ENCODE peak calls at places on chromosomes 13 and 19, in eight cellular contexts. F is adipocyte, I is IMR-90, C is colonic mucosa, H is mesenchymal stem cell, T is GM23248, M is fibroblast of lung, Y is H9. G is an unnamed sample.

GRCh38 chr13:72341904-72342303 is 385.5 kb downstream of the MZT1 start:
- DNase-seq in F (no peak), I (no peak), C (no peak), H (no peak), T (no peak), M (no peak), Y (no peak), G (no peak)

GRCh38 chr13:32783067-32783466 is 196.8 kb downstream of the PDS5B start:
- DNase-seq in F (no peak), I (peak; percentile 67), C (no peak), H (peak; percentile 24), T (peak; percentile 55), M (peak; percentile 12), Y (no peak), G (no peak)

GRCh38 chr19:611506-611869 is 21.8 kb downstream of the HCN2 start:
- DNase-seq in F (peak; percentile 84), I (peak; percentile 96), C (no peak), H (peak; percentile 79), T (peak; percentile 98), M (peak; percentile 87), Y (no peak), G (no peak)

GRCh38 chr13:85430216-85430615 is 369.0 kb downstream of the SLITRK6 start:
- DNase-seq in F (no peak), I (no peak), C (no peak), H (no peak), T (no peak), M (no peak), Y (no peak), G (no peak)

GRCh38 chr19:2462635-2463421 is 6.1 kb upstream of the LMNB2 start:
- DNase-seq in F (peak; percentile 96), I (peak; percentile 96), C (peak; percentile 88), H (peak; percentile 98), T (peak; percentile 98), M (peak; percentile 96), Y (peak; percentile 98), G (peak; percentile 99)

GRCh38 chr19:45499196-45500180 is 1.2 kb downstream of the PPM1N start:
- DNase-seq in F (peak; percentile 42), I (no peak), C (peak; percentile 78), H (peak; percentile 44), T (peak; percentile 57), M (no peak), Y (peak; percentile 99), G (peak; percentile 81)

GRCh38 chr13:108496364-108497215 is 132.8 kb upstream of the MYO16 start:
- DNase-seq in F (peak; percentile 13), I (no peak), C (no peak), H (peak; percentile 9), T (no peak), M (peak; percentile 16), Y (peak; percentile 41), G (no peak)

GRCh38 chr13:94020833-94021232 is 458.6 kb downstream of the DCT start:
- DNase-seq in F (peak; percentile 32), I (peak; percentile 76), C (no peak), H (peak; percentile 39), T (peak; percentile 65), M (peak; percentile 62), Y (no peak), G (no peak)

GRCh38 chr13:99151516-99151915 is 49.1 kb upstream of the UBAC2 start:
- DNase-seq in F (peak; percentile 41), I (peak; percentile 41), C (no peak), H (peak; percentile 18), T (peak; percentile 84), M (peak; percentile 35), Y (no peak), G (no peak)

GRCh38 chr19:30679789-30680188 is 307.6 kb downstream of the ZNF536 start:
- DNase-seq in F (no peak), I (no peak), C (no peak), H (no peak), T (no peak), M (no peak), Y (no peak), G (no peak)
- H3K9ac ChIP-seq in F (no peak overlapping the region), I (no peak overlapping the region), C (no peak overlapping the region), H (no peak overlapping the region), T (no peak overlapping the region), M (no peak overlapping the region), Y (no peak overlapping the region), G (no peak overlapping the region)

GRCh38 chr19:19407640-19407933 is 2.1 kb downstream of the GATAD2A start:
- DNase-seq in F (no peak), I (no peak), C (no peak), H (no peak), T (no peak), M (no peak), Y (no peak), G (no peak)

GRCh38 chr19:19410553-19411550 is 5.4 kb downstream of the GATAD2A start:
- DNase-seq in F (no peak), I (no peak), C (no peak), H (no peak), T (peak; percentile 67), M (no peak), Y (no peak), G (no peak)

GRCh38 chr19:19405919-19406877 is 723 bp downstream of the GATAD2A start:
- DNase-seq in F (peak; percentile 73), I (peak; percentile 60), C (peak; percentile 59), H (peak; percentile 66), T (peak; percentile 70), M (peak; percentile 74), Y (peak; percentile 51), G (no peak)

GRCh38 chr19:19406878-19407639 is 1.6 kb downstream of the GATAD2A start:
- DNase-seq in F (peak; percentile 70), I (peak; percentile 45), C (peak; percentile 72), H (peak; percentile 78), T (peak; percentile 77), M (peak; percentile 55), Y (no peak), G (no peak)

GRCh38 chr19:19409235-19410030 is 4.0 kb downstream of the GATAD2A start:
- DNase-seq in F (no peak), I (no peak), C (no peak), H (no peak), T (no peak), M (no peak), Y (no peak), G (no peak)
- H3K9ac ChIP-seq in F (no peak overlapping the region), I (no peak overlapping the region), C (no peak overlapping the region), H (no peak overlapping the region), T (no peak overlapping the region), M (no peak overlapping the region), Y (no peak overlapping the region), G (peak overlapping the region; percentile 69)

GRCh38 chr19:5114713-5115112 is 145.8 kb downstream of the KDM4B start:
- DNase-seq in F (no peak), I (no peak), C (no peak), H (no peak), T (no peak), M (no peak), Y (no peak), G (no peak)

GRCh38 chr19:5112681-5113080 is 143.8 kb downstream of the KDM4B start:
- DNase-seq in F (peak; percentile 3), I (no peak), C (no peak), H (no peak), T (no peak), M (no peak), Y (no peak), G (no peak)

GRCh38 chr19:5113633-5114586 is 145.0 kb downstream of the KDM4B start:
- DNase-seq in F (no peak), I (no peak), C (no peak), H (no peak), T (no peak), M (no peak), Y (no peak), G (no peak)

GRCh38 chr19:5112175-5112574 is 143.3 kb downstream of the KDM4B start:
- DNase-seq in F (no peak), I (no peak), C (no peak), H (no peak), T (no peak), M (no peak), Y (no peak), G (no peak)

GRCh38 chr19:5113101-5113557 is 144.2 kb downstream of the KDM4B start:
- DNase-seq in F (peak; percentile 64), I (peak; percentile 64), C (no peak), H (peak; percentile 44), T (peak; percentile 66), M (peak; percentile 14), Y (no peak), G (peak; percentile 51)
- H3K9ac ChIP-seq in F (no peak overlapping the region), I (no peak overlapping the region), C (no peak overlapping the region), H (no peak overlapping the region), T (peak overlapping the region; percentile 39), M (no peak overlapping the region), Y (no peak overlapping the region), G (peak overlapping the region; percentile 80)

DNA sequence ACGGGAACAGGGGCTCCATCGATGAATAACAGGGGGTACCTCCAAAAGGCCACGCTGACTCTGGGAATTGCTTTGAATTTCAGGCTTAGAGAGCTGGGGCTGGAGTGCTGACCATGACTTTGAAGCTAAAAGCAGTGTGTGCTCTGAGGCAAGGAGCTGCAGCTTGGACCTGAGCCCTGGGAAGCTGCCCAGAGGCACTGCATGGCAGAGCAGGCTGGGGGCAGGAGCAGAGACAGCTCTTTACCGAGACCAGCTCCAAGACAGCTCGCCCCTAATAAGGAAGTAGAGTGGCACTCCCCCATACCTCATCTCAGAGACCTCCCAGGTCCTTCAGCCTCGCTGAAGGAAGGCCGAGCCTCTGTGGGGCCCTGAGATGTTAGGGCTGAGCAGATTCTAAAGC is 200.2 kb downstream of the COL4A1 start:
- DNase-seq in F (peak; percentile 61), I (no peak), C (no peak), H (no peak), T (peak; percentile 55), M (peak; percentile 41), Y (peak; percentile 18), G (no peak)
- H3K9ac ChIP-seq in F (peak overlapping the region; percentile 47), I (no peak overlapping the region), C (no peak overlapping the region), H (no peak overlapping the region), T (no peak overlapping the region), M (no peak overlapping the region), Y (no peak overlapping the region), G (no peak overlapping the region)

GRCh38 chr19:39397360-39398296 is 6.5 kb downstream of the MED29 start:
- DNase-seq in F (peak; percentile 94), I (peak; percentile 76), C (peak; percentile 97), H (peak; percentile 90), T (peak; percentile 91), M (peak; percentile 88), Y (peak; percentile 90), G (no peak)
- H3K9ac ChIP-seq in F (peak overlapping the region; percentile 81), I (peak overlapping the region; percentile 57), C (peak overlapping the region; percentile 95), H (peak overlapping the region; percentile 89), T (peak overlapping the region; percentile 84), M (peak overlapping the region; percentile 54), Y (no peak overlapping the region), G (peak overlapping the region; percentile 57)

GRCh38 chr13:53507741-53508140 is 479.1 kb downstream of the OLFM4 start:
- DNase-seq in F (no peak), I (no peak), C (no peak), H (no peak), T (no peak), M (no peak), Y (no peak), G (no peak)
- H3K9ac ChIP-seq in F (no peak overlapping the region), I (no peak overlapping the region), C (no peak overlapping the region), H (no peak overlapping the region), T (no peak overlapping the region), M (no peak overlapping the region), Y (no peak overlapping the region), G (no peak overlapping the region)

GRCh38 chr19:54470991-54471782 is 1.9 kb downstream of the CDC42EP5 start:
- DNase-seq in F (peak; percentile 30), I (no peak), C (peak; percentile 63), H (peak; percentile 75), T (peak; percentile 68), M (no peak), Y (peak; percentile 45), G (no peak)
- H3K9ac ChIP-seq in F (peak overlapping the region; percentile 62), I (peak overlapping the region; percentile 64), C (peak overlapping the region; percentile 88), H (peak overlapping the region; percentile 74), T (peak overlapping the region; percentile 79), M (peak overlapping the region; percentile 23), Y (no peak overlapping the region), G (no peak overlapping the region)

GRCh38 chr19:50500060-50500752 is 10.8 kb downstream of the JOSD2 start:
- DNase-seq in F (peak; percentile 19), I (no peak), C (no peak), H (peak; percentile 24), T (peak; percentile 19), M (no peak), Y (peak; percentile 63), G (no peak)
- H3K9ac ChIP-seq in F (no peak overlapping the region), I (no peak overlapping the region), C (no peak overlapping the region), H (no peak overlapping the region), T (no peak overlapping the region), M (no peak overlapping the region), Y (no peak overlapping the region), G (no peak overlapping the region)